ENCODE peak calls at places on chromosome 13, in four cellular contexts. S is IMR-90, C is H9, V is H1. M is an unnamed sample.

GRCh38 chr13:101390461-101390860 is 25.8 kb downstream of the NALCN start:
- DNase-seq in V (no peak), S (peak; percentile 30), C (no peak), M (no peak)

GRCh38 chr13:53010374-53011105 is 18.1 kb upstream of the OLFM4 start:
- DNase-seq in C (no peak), S (no peak), V (no peak), M (no peak)

GRCh38 chr13:93217701-93218100 is 8.9 kb upstream of the GPC6 start:
- DNase-seq in S (no peak), V (no peak), C (no peak), M (no peak)

GRCh38 chr13:74891610-74892009 is 590.4 kb downstream of the TBC1D4 start:
- DNase-seq in V (no peak), S (peak; percentile 29), C (no peak), M (no peak)

GRCh38 chr13:101127741-101128353 is 288.5 kb downstream of the NALCN start:
- DNase-seq in C (no peak), V (no peak), S (peak; percentile 53), M (peak; percentile 61)

GRCh38 chr13:19605161-19605955 is 28.1 kb upstream of the MPHOSPH8 start:
- DNase-seq in S (peak; percentile 34), C (no peak), V (no peak), M (no peak)

GRCh38 chr13:110554227-110554836 is 7.2 kb downstream of the RAB20 start:
- DNase-seq in C (no peak), S (no peak), V (no peak), M (no peak)

GRCh38 chr13:41541142-41541938 is 84.0 kb downstream of the RGCC start:
- DNase-seq in V (no peak), C (no peak), S (no peak), M (no peak)

GRCh38 chr13:51628059-51628852 is 44.0 kb downstream of the WDFY2 start:
- DNase-seq in C (no peak), V (no peak), S (no peak), M (no peak)

GRCh38 chr13:47816835-47817234 is 184.2 kb downstream of the SUCLA2 start:
- DNase-seq in C (no peak), S (no peak), V (no peak), M (peak; percentile 41)

GRCh38 chr13:49302817-49303216 is 55.1 kb downstream of the CDADC1 start:
- DNase-seq in C (no peak), V (no peak), S (no peak), M (no peak)

GRCh38 chr13:112012004-112012704 is 54.8 kb upstream of the SOX1 start:
- DNase-seq in C (peak; percentile 39), S (no peak), V (peak; percentile 52), M (no peak)

GRCh38 chr13:68173111-68173510 is 943.0 kb upstream of the PCDH9 start:
- DNase-seq in C (no peak), V (no peak), S (no peak), M (no peak)

GRCh38 chr13:97338571-97338970 is 95.4 kb upstream of the RAP2A start:
- DNase-seq in C (no peak), S (no peak), V (no peak), M (no peak)

GRCh38 chr13:27830010-27830409 is 37.7 kb downstream of the GSX1 start:
- DNase-seq in V (peak; percentile 91), C (peak; percentile 81), S (no peak), M (peak; percentile 67)

GRCh38 chr13:109780880-109781383 is 5.5 kb downstream of the IRS2 start:
- DNase-seq in C (no peak), V (no peak), S (no peak), M (no peak)

GRCh38 chr13:61916483-61916882 is 500.8 kb upstream of the PCDH20 start:
- DNase-seq in V (no peak), S (no peak), C (no peak), M (no peak)

GRCh38 chr13:46552302-46552680 is 679 bp upstream of the LRCH1 start:
- DNase-seq in V (no peak), S (no peak), C (no peak), M (no peak)

GRCh38 chr13:67878376-67878775 is 648.2 kb upstream of the PCDH9 start:
- DNase-seq in V (no peak), C (no peak), S (no peak), M (no peak)

GRCh38 chr13:49635599-49636433 is 7.5 kb downstream of the ARL11 start:
- DNase-seq in C (peak; percentile 85), S (peak; percentile 43), V (peak; percentile 58), M (no peak)

GRCh38 chr13:37446503-37446902 is 152.1 kb downstream of the POSTN start:
- DNase-seq in V (no peak), S (peak; percentile 93), C (no peak), M (no peak)

GRCh38 chr13:113449693-113450347 is 3.5 kb downstream of the ADPRHL1 start:
- DNase-seq in C (no peak), V (no peak), S (no peak), M (no peak)

GRCh38 chr13:105410602-105411001 is 1124.9 kb downstream of the EFNB2 start:
- DNase-seq in V (peak; percentile 92), C (peak; percentile 71), S (peak; percentile 12), M (peak; percentile 26)

GRCh38 chr13:109165417-109165904 is 536.0 kb downstream of the MYO16 start:
- DNase-seq in C (no peak), V (no peak), S (no peak), M (no peak)

GRCh38 chr13:30331331-30331771 is 24.0 kb upstream of the KATNAL1 start:
- DNase-seq in S (no peak), V (no peak), C (no peak), M (no peak)

GRCh38 chr13:77299587-77299986 is 27.3 kb downstream of the MYCBP2 start:
- DNase-seq in S (no peak), V (no peak), C (no peak), M (no peak)

GRCh38 chr13:30978981-30979956 is 46.8 kb downstream of the TEX26 start:
- DNase-seq in C (peak; percentile 92), V (peak; percentile 92), S (no peak), M (peak; percentile 49)

GRCh38 chr13:79986890-79987289 is 354.0 kb downstream of the SPRY2 start:
- DNase-seq in C (no peak), S (no peak), V (no peak), M (no peak)

GRCh38 chr13:42539670-42540069 is 34.3 kb upstream of the TNFSF11 start:
- DNase-seq in S (no peak), V (no peak), C (peak; percentile 37), M (no peak)

GRCh38 chr13:79631260-79631659 is 150.3 kb downstream of the NDFIP2 start:
- DNase-seq in C (no peak), S (peak; percentile 49), V (no peak), M (no peak)

GRCh38 chr13:21326155-21327030 is 132.7 kb downstream of the ZDHHC20 start:
- DNase-seq in C (peak; percentile 87), V (peak; percentile 83), S (peak; percentile 46), M (peak; percentile 72)

GRCh38 chr13:39455534-39456175 is 147.3 kb downstream of the LHFPL6 start:
- DNase-seq in V (no peak), C (no peak), S (peak; percentile 21), M (no peak)

GRCh38 chr13:39148513-39148961 is 110.3 kb downstream of the NHLRC3 start:
- DNase-seq in S (no peak), V (no peak), C (no peak), M (no peak)

GRCh38 chr13:114020750-114021463 is 47.0 kb upstream of the C13orf46 start:
- DNase-seq in C (no peak), V (no peak), S (no peak), M (no peak)

GRCh38 chr13:52053460-52053859 is 29.0 kb downstream of the UTP14C start:
- DNase-seq in S (no peak), V (no peak), C (no peak), M (no peak)

DNA sequence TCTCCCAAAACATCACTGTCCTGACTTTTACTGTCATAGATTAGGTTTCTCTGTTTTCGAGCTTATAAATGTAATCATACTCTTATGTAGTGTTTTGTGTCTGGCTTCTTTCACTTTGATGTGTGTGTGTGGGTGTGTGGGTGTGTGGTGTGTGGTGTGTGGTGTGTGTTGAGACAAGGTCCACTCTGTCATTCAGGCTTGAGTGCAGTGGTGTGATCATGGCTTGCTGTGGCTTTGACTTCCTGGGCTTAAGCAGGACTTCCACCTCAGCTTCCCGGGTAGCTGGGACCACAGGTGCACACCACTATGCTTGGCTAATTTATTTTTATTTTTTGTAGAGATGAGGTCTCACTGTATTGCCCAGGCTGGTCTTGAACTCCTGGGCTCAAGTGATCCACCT is 59.6 kb downstream of the PDS5B start:
- DNase-seq in V (no peak), C (no peak), S (no peak), M (no peak)
- H3K18ac ChIP-seq in V (no peak overlapping the region), C (no peak overlapping the region), S (no peak overlapping the region), M (no peak overlapping the region)

DNA sequence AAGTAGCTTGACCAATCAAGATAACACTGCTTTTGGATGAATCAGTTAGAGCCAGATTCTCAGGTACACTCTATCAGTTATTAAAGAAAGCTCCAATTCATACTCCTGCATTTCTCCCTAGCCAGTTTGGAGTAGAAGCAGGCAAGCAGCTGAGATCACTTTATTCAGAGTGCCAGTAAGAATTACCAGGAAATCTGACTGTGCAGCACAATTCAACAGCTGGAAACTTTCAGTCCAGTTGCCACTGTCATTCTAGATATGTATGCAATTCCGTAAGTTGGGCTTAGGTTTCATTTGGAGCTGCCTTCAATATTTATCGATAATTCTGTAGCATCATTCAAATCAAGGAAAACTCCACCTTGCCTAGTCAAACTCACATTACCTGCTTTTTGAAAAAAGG is 2625.6 kb upstream of the PCDH20 start:
- DNase-seq in S (no peak), V (no peak), C (no peak), M (no peak)
- H3K14ac ChIP-seq in S (no peak overlapping the region), V (no peak overlapping the region), C (no peak overlapping the region), M (no peak overlapping the region)

GRCh38 chr13:59446391-59446790 is 717.3 kb downstream of the DIAPH3 start:
- DNase-seq in V (no peak), S (no peak), C (no peak), M (no peak)

GRCh38 chr13:59447031-59447430 is 716.7 kb downstream of the DIAPH3 start:
- DNase-seq in S (no peak), V (no peak), C (no peak), M (no peak)

GRCh38 chr13:59444210-59444857 is 719.4 kb downstream of the DIAPH3 start:
- DNase-seq in V (no peak), S (no peak), C (no peak), M (no peak)

GRCh38 chr13:59447846-59448620 is 715.7 kb downstream of the DIAPH3 start:
- DNase-seq in V (no peak), C (peak; percentile 73), S (peak; percentile 75), M (peak; percentile 35)

GRCh38 chr13:59445812-59446211 is 717.9 kb downstream of the DIAPH3 start:
- DNase-seq in C (no peak), S (no peak), V (no peak), M (no peak)
- H2AK5ac ChIP-seq in C (no peak overlapping the region), S (no peak overlapping the region), V (no peak overlapping the region), M (no peak overlapping the region)

DNA sequence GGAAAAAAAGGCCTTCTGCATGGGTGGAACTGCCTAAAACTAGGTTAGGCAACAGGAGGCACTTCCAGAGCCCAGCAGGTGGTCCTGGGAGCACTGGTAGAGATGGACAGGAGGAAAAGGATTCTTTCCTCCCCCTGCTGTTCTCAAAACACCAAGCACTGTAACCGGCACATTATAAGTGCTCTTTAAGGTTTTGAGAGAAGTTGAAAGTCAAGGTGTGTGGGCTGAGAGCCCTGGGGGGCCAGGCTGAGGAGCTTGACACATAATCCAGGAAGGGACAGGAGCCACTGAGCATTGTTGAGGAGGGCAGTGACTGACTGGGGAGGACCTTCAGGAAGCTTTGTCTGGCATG is 32.3 kb downstream of the SPATA13 start:
- DNase-seq in C (no peak), S (no peak), V (no peak), M (no peak)
- H3K18ac ChIP-seq in C (peak overlapping the region; percentile 14), S (no peak overlapping the region), V (no peak overlapping the region), M (no peak overlapping the region)